ENCODE peak calls at places on chromosomes 3 and 15, in ten cellular contexts. A is left ventricle myocardium inferior; K is CD8-positive, alpha-beta T cell; L is tibial nerve; H is heart right ventricle; Q is body of pancreas; X is suprapubic skin; B is cardiac muscle cell; T is IMR-90; Z is A549. C is an unnamed sample.

GRCh38 chr3:44420676-44421075 is 56.8 kb downstream of the ZNF445 start:
- DNase-seq in A (no peak), K (no peak), L (no peak), H (no peak), Q (no peak), X (no peak), B (no peak), T (no peak), Z (no peak), C (no peak)

GRCh38 chr3:8303466-8303865 is 198.2 kb upstream of the LMCD1 start:
- DNase-seq in A (no peak), K (no peak), L (no peak), H (no peak), Q (no peak), X (no peak), B (no peak), T (peak), Z (no peak), C (no peak)

GRCh38 chr15:73560501-73561117 is 72.6 kb downstream of the NPTN start:
- DNase-seq in A (no peak), K (no peak), L (peak), H (peak), Q (no peak), X (no peak), B (peak), T (peak), Z (peak), C (no peak)

GRCh38 chr15:98648654-98649537 is 557 bp downstream of the IGF1R start:
- DNase-seq in A (peak), K (peak), L (peak), H (peak), Q (peak), X (no peak), B (peak), T (peak), Z (peak), C (peak)

GRCh38 chr15:40955141-40955903 is 2.1 kb downstream of the CHAC1 start:
- DNase-seq in A (no peak), K (no peak), L (no peak), H (no peak), Q (no peak), X (no peak), B (no peak), T (no peak), Z (no peak), C (no peak)

GRCh38 chr3:126348308-126348920 is 8.8 kb downstream of the KLF15 start:
- DNase-seq in A (no peak), K (no peak), L (peak), H (peak), Q (no peak), X (peak), B (no peak), T (no peak), Z (peak), C (no peak)

GRCh38 chr3:66075281-66075680 is 36.6 kb upstream of the MAGI1 start:
- DNase-seq in A (no peak), K (no peak), L (no peak), H (no peak), Q (no peak), X (no peak), B (no peak), T (peak), Z (no peak), C (no peak)

GRCh38 chr3:182925330-182925943 is 54.9 kb downstream of the DCUN1D1 start:
- DNase-seq in A (peak), K (no peak), L (no peak), H (peak), Q (no peak), X (no peak), B (no peak), T (peak), Z (no peak), C (no peak)

GRCh38 chr15:56971571-56971970 is 53.1 kb downstream of the TCF12 start:
- DNase-seq in A (no peak), K (no peak), L (no peak), H (no peak), Q (no peak), X (no peak), B (no peak), T (peak), Z (no peak), C (no peak)

GRCh38 chr15:100781961-100782525 is 97.6 kb upstream of the ALDH1A3 start:
- DNase-seq in A (no peak), K (no peak), L (peak), H (no peak), Q (no peak), X (peak), B (no peak), T (no peak), Z (no peak), C (no peak)

GRCh38 chr3:169613053-169613803 is 50.3 kb downstream of the MECOM start:
- DNase-seq in A (no peak), K (no peak), L (no peak), H (no peak), Q (no peak), X (no peak), B (no peak), T (no peak), Z (no peak), C (no peak)

GRCh38 chr3:37999836-38000235 is 9.2 kb downstream of the VILL start:
- DNase-seq in A (no peak), K (no peak), L (no peak), H (no peak), Q (peak), X (no peak), B (no peak), T (no peak), Z (no peak), C (peak)

GRCh38 chr15:85771781-85772445 is 22.8 kb downstream of the KLHL25 start:
- DNase-seq in A (no peak), K (no peak), L (peak), H (no peak), Q (no peak), X (peak), B (no peak), T (peak), Z (no peak), C (peak)

GRCh38 chr3:123409443-123410148 is 39.3 kb downstream of the ADCY5 start:
- DNase-seq in A (no peak), K (no peak), L (no peak), H (no peak), Q (peak), X (no peak), B (no peak), T (no peak), Z (peak), C (no peak)

GRCh38 chr15:31254431-31255175 is 72.0 kb upstream of the KLF13 start:
- DNase-seq in A (no peak), K (no peak), L (peak), H (peak), Q (no peak), X (no peak), B (no peak), T (peak), Z (no peak), C (peak)

GRCh38 chr3:79354179-79354688 is 413.6 kb downstream of the ROBO1 start:
- DNase-seq in A (no peak), K (no peak), L (no peak), H (no peak), Q (no peak), X (no peak), B (peak), T (no peak), Z (no peak), C (no peak)

GRCh38 chr3:59798372-59799086 is 748.7 kb upstream of the CFAP20DC start:
- DNase-seq in A (no peak), K (no peak), L (no peak), H (no peak), Q (no peak), X (no peak), B (no peak), T (no peak), Z (no peak), C (no peak)

GRCh38 chr3:167913218-167913902 is 177.8 kb downstream of the SERPINI1 start:
- DNase-seq in A (no peak), K (no peak), L (peak), H (no peak), Q (no peak), X (no peak), B (peak), T (peak), Z (peak), C (no peak)

GRCh38 chr3:98013428-98014349 is 21.4 kb downstream of the GABRR3 start:
- DNase-seq in A (no peak), K (no peak), L (no peak), H (no peak), Q (no peak), X (no peak), B (no peak), T (peak), Z (peak), C (no peak)

GRCh38 chr15:73956276-73957086 is 30.2 kb downstream of the LOXL1 start:
- DNase-seq in A (no peak), K (no peak), L (no peak), H (no peak), Q (no peak), X (no peak), B (no peak), T (peak), Z (peak), C (peak)

GRCh38 chr3:150074697-150075416 is 104.2 kb upstream of the PFN2 start:
- DNase-seq in A (no peak), K (no peak), L (no peak), H (no peak), Q (no peak), X (no peak), B (no peak), T (no peak), Z (no peak), C (no peak)

GRCh38 chr15:81888748-81889479 is 156.9 kb downstream of the MEX3B start:
- DNase-seq in A (no peak), K (no peak), L (peak), H (peak), Q (no peak), X (no peak), B (no peak), T (peak), Z (no peak), C (no peak)

GRCh38 chr3:133330542-133330941 is 69.3 kb upstream of the BFSP2 start:
- DNase-seq in A (no peak), K (no peak), L (no peak), H (no peak), Q (no peak), X (no peak), B (no peak), T (no peak), Z (no peak), C (no peak)

GRCh38 chr3:127597020-127597771 is 1.0 kb upstream of the MCM2 start:
- DNase-seq in A (no peak), K (no peak), L (no peak), H (no peak), Q (no peak), X (no peak), B (no peak), T (no peak), Z (no peak), C (no peak)

GRCh38 chr3:35965908-35966307 is 326.6 kb downstream of the ARPP21 start:
- DNase-seq in A (no peak), K (no peak), L (peak), H (no peak), Q (no peak), X (no peak), B (peak), T (peak), Z (peak), C (no peak)

GRCh38 chr15:92158426-92158825 is 235.3 kb upstream of the ST8SIA2 start:
- DNase-seq in A (no peak), K (no peak), L (no peak), H (no peak), Q (no peak), X (no peak), B (no peak), T (peak), Z (peak), C (no peak)

GRCh38 chr15:41821831-41822230 is 6.1 kb upstream of the JMJD7 start:
- DNase-seq in A (no peak), K (no peak), L (no peak), H (no peak), Q (no peak), X (no peak), B (no peak), T (no peak), Z (no peak), C (peak)

GRCh38 chr3:133121471-133121870 is 83.3 kb downstream of the TMEM108 start:
- DNase-seq in A (no peak), K (no peak), L (no peak), H (no peak), Q (no peak), X (no peak), B (no peak), T (no peak), Z (no peak), C (no peak)

GRCh38 chr15:31341036-31341435 is 14.4 kb downstream of the KLF13 start:
- DNase-seq in A (no peak), K (no peak), L (no peak), H (no peak), Q (no peak), X (no peak), B (no peak), T (no peak), Z (no peak), C (peak)

GRCh38 chr3:119598410-119599098 is 869 bp downstream of the PLA1A start:
- DNase-seq in A (no peak), K (no peak), L (no peak), H (no peak), Q (no peak), X (peak), B (no peak), T (no peak), Z (no peak), C (no peak)

GRCh38 chr3:11452988-11453847 is 181.0 kb downstream of the ATG7 start:
- DNase-seq in A (no peak), K (no peak), L (no peak), H (peak), Q (no peak), X (no peak), B (no peak), T (peak), Z (no peak), C (no peak)

GRCh38 chr3:186722457-186722856 is 5.3 kb downstream of the KNG1 start:
- DNase-seq in A (no peak), K (no peak), L (no peak), H (no peak), Q (no peak), X (no peak), B (no peak), T (no peak), Z (peak), C (no peak)
- TF ChIP-seq CTCF in A (peak), K (no peak), L (no peak), H (no peak), Q (no peak), X (no peak), B (peak), T (no peak), Z (peak), C (no peak)

GRCh38 chr3:196272826-196273225 is 14.7 kb downstream of the PCYT1A start:
- DNase-seq in A (peak), K (no peak), L (no peak), H (peak), Q (no peak), X (no peak), B (no peak), T (no peak), Z (no peak), C (no peak)

GRCh38 chr3:196273655-196274054 is 13.9 kb downstream of the PCYT1A start:
- DNase-seq in A (no peak), K (no peak), L (no peak), H (no peak), Q (no peak), X (no peak), B (no peak), T (no peak), Z (no peak), C (no peak)

GRCh38 chr3:196270499-196270898 is 17.0 kb downstream of the PCYT1A start:
- DNase-seq in A (no peak), K (no peak), L (no peak), H (no peak), Q (no peak), X (no peak), B (no peak), T (no peak), Z (no peak), C (no peak)

GRCh38 chr3:196275126-196275525 is 12.4 kb downstream of the PCYT1A start:
- DNase-seq in A (no peak), K (no peak), L (no peak), H (no peak), Q (no peak), X (no peak), B (no peak), T (no peak), Z (no peak), C (no peak)

DNA sequence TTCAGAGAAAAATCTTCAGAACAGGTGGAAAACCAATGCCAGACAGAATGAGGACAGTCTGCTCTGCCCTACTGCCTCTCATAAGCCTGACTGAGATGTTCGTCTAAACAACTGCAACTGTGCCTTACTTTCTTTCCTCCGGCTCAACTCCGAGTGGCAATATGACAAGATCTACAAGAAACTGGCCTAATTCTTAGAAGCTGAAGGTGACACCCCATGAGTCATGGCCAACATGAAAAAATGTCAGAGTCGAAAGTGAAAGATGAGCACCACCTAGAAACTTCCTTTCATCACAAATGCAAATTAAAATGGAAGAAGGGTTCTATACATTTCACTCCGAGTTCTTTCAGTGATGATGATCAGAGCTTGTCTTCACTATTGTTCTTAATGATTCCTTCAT is 12.9 kb downstream of the PCYT1A start:
- DNase-seq in A (no peak), K (peak), L (no peak), H (no peak), Q (no peak), X (no peak), B (no peak), T (peak), Z (no peak), C (no peak)
- H3K27ac ChIP-seq in A (peak), K (peak), L (no peak), H (peak), Q (no peak), X (peak), B (no peak), T (no peak), Z (no peak), C (peak)

GRCh38 chr3:65019412-65020093 is 331.8 kb upstream of the ADAMTS9 start:
- DNase-seq in A (no peak), K (no peak), L (no peak), H (no peak), Q (no peak), X (no peak), B (no peak), T (no peak), Z (no peak), C (no peak)
- TF ChIP-seq CTCF in A (no peak), K (no peak), L (no peak), H (no peak), Q (no peak), X (no peak), B (no peak), T (no peak), Z (no peak), C (no peak)

GRCh38 chr3:49669352-49669751 is 4.8 kb upstream of the APEH start:
- DNase-seq in A (no peak), K (no peak), L (no peak), H (no peak), Q (no peak), X (no peak), B (no peak), T (no peak), Z (no peak), C (no peak)
- H3K27ac ChIP-seq in A (no peak), K (no peak), L (no peak), H (no peak), Q (no peak), X (no peak), B (no peak), T (no peak), Z (no peak), C (no peak)

DNA sequence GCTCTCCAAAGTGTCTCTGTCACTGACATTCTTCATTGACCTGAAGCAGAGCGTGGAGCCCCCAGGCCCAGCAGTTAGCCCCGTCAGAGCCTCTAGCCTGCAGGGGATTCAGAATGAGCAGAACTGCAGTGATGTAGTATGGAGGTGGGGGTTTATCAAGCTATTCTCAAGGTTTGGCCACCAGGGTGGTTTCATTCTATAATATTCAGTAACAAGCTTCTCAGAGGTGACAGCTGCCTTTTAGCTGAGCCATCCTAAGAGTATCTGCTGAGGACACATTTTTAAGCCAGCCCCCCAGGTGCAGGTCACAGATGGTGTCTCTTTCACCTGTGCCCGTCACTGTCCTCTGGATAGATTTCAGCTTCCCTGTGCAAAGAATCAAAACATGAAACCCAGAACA is 31.9 kb downstream of the CMTM7 start:
- DNase-seq in A (no peak), K (no peak), L (no peak), H (no peak), Q (no peak), X (no peak), B (no peak), T (no peak), Z (no peak), C (no peak)
- TF ChIP-seq CTCF in A (no peak), K (no peak), L (no peak), H (no peak), Q (no peak), X (no peak), B (no peak), T (no peak), Z (no peak), C (no peak)

DNA sequence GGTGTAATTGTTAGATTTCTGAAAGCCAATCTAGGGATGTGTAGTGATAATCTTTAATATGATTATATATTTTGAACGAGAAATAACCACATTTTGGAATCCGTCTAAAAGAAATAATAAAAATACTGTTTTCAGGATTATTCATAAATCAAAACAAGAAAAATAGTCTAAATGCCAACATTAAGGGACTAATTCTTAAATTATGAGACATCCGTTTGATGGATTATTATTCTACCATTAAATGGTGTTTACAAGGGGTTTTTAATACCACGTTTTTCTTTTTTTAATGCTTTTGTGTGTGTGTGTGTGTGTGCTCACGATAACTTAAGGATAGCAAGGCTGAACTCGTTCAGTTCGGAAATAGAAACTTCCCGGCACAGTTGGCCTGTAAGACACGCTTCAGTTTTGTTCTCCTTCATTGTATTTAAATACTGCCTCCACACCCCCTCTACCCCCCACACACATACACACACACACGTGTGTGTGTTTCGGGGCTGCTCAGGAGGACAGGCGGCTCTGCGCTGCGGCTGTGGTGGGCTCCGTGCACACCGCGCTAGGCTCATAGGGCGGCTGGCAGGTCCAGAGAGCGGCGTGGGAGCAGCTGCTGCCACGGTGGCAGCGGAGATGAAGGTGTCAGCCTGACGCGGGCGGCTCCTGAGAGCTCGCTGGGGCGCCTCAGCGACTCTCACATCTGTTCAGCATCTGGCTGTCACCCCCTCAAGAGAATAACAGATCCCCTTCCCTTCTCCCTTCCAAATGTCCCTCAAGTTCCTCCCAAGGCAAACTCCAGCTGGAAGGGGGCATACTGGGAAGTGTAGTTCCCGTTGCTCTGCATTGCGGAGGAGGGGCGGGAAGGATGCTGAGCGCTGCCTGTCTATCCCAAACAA is 23.0 kb upstream of the ANP32A start:
- DNase-seq in A (no peak), K (no peak), L (no peak), H (no peak), Q (no peak), X (no peak), B (peak), T (no peak), Z (no peak), C (no peak)
- H3K27ac ChIP-seq in A (no peak), K (no peak), L (no peak), H (no peak), Q (no peak), X (no peak), B (no peak), T (no peak), Z (no peak), C (no peak)

C was measured in left lung.